ENCODE peak calls at places on chromosomes 11 and 22, in four cellular contexts. C is HepG2, G is GM12878, P is K562. O is an unnamed sample.

GRCh38 chr11:76783294-76783900 is at the start of gene TSKU:
- DNase-seq in P (no peak), C (no peak), G (no peak), O (peak)

GRCh38 chr11:92789761-92790160 is 179.7 kb upstream of the MTNR1B start:
- DNase-seq in G (no peak), C (no peak), P (no peak), O (no peak)

GRCh38 chr11:123357990-123358827 is 71.9 kb upstream of the GRAMD1B start:
- DNase-seq in G (peak), P (no peak), C (no peak), O (peak)

GRCh38 chr11:28243596-28243995 is 135.4 kb downstream of the METTL15 start:
- DNase-seq in P (no peak), C (no peak), G (no peak), O (no peak)

GRCh38 chr22:18076060-18076497 is 1.7 kb upstream of the PEX26 start:
- DNase-seq in P (peak), C (peak), G (no peak), O (peak)

GRCh38 chr11:95068549-95068948 is 1.8 kb downstream of the SRSF8 start:
- DNase-seq in C (peak), P (no peak), G (peak), O (no peak)

GRCh38 chr11:78429667-78430066 is 12.0 kb upstream of the GAB2 start:
- DNase-seq in P (no peak), C (no peak), G (no peak), O (no peak)

GRCh38 chr22:38925571-38926041 is 31.8 kb upstream of the APOBEC3A start:
- DNase-seq in G (no peak), C (no peak), P (no peak), O (no peak)

GRCh38 chr11:9082575-9082974 is 8.8 kb downstream of the SCUBE2 start:
- DNase-seq in P (no peak), G (no peak), C (no peak), O (no peak)

GRCh38 chr11:35404397-35404775 is 15.0 kb downstream of the SLC1A2 start:
- DNase-seq in P (peak), G (no peak), C (peak), O (peak)

GRCh38 chr11:77165066-77165465 is 37.0 kb downstream of the MYO7A start:
- DNase-seq in C (no peak), P (no peak), G (no peak), O (no peak)

GRCh38 chr11:43418197-43418596 is 59.5 kb downstream of the TTC17 start:
- DNase-seq in G (no peak), C (no peak), P (no peak), O (no peak)

DNA sequence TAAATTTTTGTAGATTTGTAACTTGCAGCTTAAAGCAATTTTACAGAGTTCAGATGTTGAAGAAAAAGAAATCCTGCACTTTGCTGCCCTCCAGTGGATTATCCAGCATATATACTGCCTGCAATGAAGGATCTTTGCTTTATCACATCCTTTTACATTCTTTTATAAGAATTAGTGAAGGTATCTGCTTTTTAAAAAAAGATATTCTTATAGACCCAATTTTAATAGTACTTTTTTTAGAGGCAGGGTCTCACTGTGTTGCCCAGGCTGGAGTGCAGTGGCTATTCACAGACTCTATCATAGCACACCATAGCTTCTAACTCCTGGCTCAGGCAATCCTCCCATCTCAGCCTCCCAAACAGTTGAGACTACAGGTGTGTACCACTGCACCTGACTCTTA is 60.7 kb downstream of the TTC17 start:
- DNase-seq in C (peak), P (peak), G (no peak), O (no peak)
- TF ChIP-seq NR2C2 in C (no peak), P (no peak), G (no peak), O (no peak)

DNA sequence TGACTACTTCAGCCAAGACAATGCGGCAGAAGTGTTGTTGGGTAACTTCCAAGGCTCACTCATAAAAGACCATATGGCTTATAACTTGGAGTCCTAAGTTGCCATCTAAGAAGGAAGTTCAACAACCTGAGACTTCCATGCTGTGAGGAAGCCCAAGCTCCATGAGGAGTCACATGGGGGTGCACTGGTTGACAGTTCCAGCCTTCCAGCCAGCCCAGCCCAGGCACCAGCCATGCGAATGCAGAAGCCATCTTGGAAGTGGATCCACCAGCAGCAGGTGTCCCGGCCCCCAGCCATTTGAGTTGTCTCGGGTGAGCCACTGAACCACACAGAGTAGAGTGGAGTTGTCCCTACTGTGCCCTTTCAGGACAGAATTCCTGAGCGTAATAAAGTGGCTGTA is 32.8 kb upstream of the WNT7B start:
- DNase-seq in P (no peak), G (no peak), C (no peak), O (no peak)
- TF ChIP-seq NR2C2 in P (no peak), G (no peak), C (no peak), O (no peak)

GRCh38 chr11:47869548-47870393 is 21.6 kb upstream of the NUP160 start:
- DNase-seq in C (no peak), G (no peak), P (no peak), O (no peak)
- TF ChIP-seq NR2C2 in C (no peak), G (no peak), P (no peak), O (no peak)

DNA sequence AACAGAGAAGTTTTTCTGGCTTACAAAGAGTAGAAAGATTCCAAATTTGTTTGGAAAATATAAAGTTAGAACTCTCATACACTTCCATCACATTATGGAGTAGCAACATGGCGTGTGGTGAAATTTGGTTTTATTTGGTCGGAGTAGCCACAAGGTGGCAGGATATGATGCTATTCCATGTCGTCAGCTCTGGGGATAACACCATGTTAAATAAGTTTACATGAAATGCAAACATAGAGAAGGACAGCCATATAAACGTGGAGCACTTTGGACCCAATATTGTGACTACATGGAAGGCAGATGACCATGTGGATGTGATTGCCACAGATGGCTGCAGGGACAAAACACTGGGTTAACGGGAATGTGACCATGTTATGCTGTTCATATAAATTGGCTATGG is 21.1 kb downstream of the OR5M11 start:
- DNase-seq in C (peak), P (no peak), G (no peak), O (peak)
- TF ChIP-seq NR2C2 in C (no peak), P (no peak), G (no peak), O (no peak)

DNA sequence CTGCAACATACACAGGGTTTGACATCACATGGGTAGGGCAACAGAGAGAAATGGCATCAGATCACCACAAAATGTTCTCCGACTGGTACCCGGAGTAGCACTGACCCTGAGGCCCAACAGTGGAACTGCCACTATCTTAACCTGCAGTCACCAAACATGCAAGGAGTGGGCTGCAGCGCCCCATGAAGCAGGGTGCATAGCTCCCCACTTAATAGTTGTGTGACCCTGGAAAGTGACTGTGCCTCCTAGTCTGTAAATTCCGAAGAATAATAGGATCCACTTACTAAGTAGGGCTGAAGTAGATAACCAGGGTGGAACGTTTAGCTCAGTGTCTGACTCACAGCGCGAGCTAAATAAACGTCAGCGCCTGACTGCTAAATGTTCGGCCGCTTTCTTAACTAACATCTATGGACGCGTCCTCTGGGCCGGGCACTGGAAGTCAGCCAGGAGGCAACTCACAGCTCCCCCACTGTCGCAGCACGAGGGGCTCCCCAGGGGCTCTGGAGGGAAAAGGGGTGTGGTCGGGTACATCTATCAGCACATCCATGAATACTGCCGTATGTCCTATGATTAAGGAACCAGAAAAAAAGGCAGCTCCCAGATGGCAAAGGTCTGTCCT is 777 bp downstream of the LTO1 start:
- DNase-seq in G (no peak), P (no peak), C (no peak), O (no peak)
- TF ChIP-seq NR2C2 in G (no peak), P (no peak), C (no peak), O (no peak)

DNA sequence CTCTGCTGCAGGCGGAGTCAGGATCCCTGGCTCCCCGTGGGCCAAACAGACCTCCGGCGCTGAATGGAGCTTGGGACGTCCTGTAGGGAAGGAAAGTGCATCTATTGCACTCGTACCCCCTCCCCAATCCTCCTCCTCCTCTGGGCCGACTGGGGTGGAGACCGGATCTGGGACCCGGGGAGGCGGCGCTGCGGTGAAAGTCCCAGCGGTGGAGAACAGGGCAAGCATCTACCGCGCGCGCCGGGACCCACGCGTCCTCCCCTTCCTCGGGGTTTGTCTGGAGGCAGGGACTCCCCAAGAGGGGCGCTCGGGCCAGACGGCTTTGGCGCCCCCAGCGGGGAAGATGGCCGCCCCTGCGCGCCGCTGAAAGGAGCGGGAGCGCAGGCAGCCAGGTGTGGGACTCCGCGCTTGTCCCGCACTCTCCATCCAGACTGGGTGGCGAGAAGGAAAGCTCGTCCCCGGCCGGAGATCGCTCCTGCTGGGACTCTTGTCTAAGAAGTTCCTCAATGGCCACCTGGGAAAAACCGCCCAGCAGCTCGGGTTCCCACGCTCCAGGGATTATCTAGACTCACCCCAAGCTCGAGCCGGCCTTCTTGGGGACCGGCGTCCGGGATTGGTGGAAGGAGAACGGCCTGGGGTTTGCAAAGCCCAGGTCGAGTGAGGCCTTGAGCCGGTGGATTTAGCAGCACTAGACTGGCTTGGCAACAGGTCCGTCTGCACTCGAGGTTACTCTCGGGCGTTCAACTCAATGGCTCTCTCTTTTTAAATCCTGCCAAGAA is 718 bp downstream of the FADS2 start:
- DNase-seq in C (no peak), G (no peak), P (no peak), O (peak)
- TF ChIP-seq NR2C2 in C (no peak), G (no peak), P (no peak), O (no peak)